ENCODE peak calls at places on chromosome 21, in eight cellular contexts. One of them, this sample, is unnamed.

GRCh38 chr21:33554982-33555344 is 12.1 kb downstream of the SON start:
- DNase-seq in keratinocyte: no peak
- DNase-seq in HepG2: no peak
- DNase-seq in IMR-90: no peak
- DNase-seq in GM23338: no peak
- DNase-seq in astrocyte: no peak
- DNase-seq in GM23248: no peak
- DNase-seq in PC-9: no peak
- DNase-seq in this sample: no peak

GRCh38 chr21:32463889-32464300 is 51.4 kb downstream of the EVA1C start:
- DNase-seq in GM23338: no peak
- DNase-seq in HepG2: peak; percentile 82
- DNase-seq in PC-9: no peak
- DNase-seq in astrocyte: peak; percentile 98
- DNase-seq in keratinocyte: no peak
- DNase-seq in GM23248: peak; percentile 59
- DNase-seq in IMR-90: peak; percentile 94
- DNase-seq in this sample: peak; percentile 94

GRCh38 chr21:37700641-37701202 is 215.5 kb downstream of the KCNJ6 start:
- DNase-seq in astrocyte: peak; percentile 74
- DNase-seq in GM23338: peak; percentile 90
- DNase-seq in keratinocyte: peak; percentile 26
- DNase-seq in IMR-90: peak; percentile 84
- DNase-seq in GM23248: peak; percentile 84
- DNase-seq in PC-9: peak; percentile 53
- DNase-seq in HepG2: peak; percentile 48
- DNase-seq in this sample: peak; percentile 86

GRCh38 chr21:25994758-25995163 is 175.8 kb downstream of the APP start:
- DNase-seq in GM23338: no peak
- DNase-seq in IMR-90: no peak
- DNase-seq in HepG2: no peak
- DNase-seq in keratinocyte: no peak
- DNase-seq in GM23248: no peak
- DNase-seq in PC-9: no peak
- DNase-seq in astrocyte: no peak
- DNase-seq in this sample: no peak

GRCh38 chr21:17513214-17514123 is 626 bp downstream of the CXADR start:
- DNase-seq in GM23338: peak; percentile 52
- DNase-seq in IMR-90: no peak
- DNase-seq in PC-9: no peak
- DNase-seq in keratinocyte: no peak
- DNase-seq in HepG2: peak; percentile 16
- DNase-seq in astrocyte: peak; percentile 50
- DNase-seq in GM23248: peak; percentile 42
- DNase-seq in this sample: peak; percentile 48

GRCh38 chr21:29340228-29340627 is 41.5 kb downstream of the BACH1 start:
- DNase-seq in PC-9: no peak
- DNase-seq in astrocyte: no peak
- DNase-seq in keratinocyte: no peak
- DNase-seq in GM23338: no peak
- DNase-seq in HepG2: no peak
- DNase-seq in GM23248: peak; percentile 26
- DNase-seq in IMR-90: peak; percentile 55
- DNase-seq in this sample: no peak

GRCh38 chr21:42153746-42154145 is 65.2 kb upstream of the ABCG1 start:
- DNase-seq in PC-9: no peak
- DNase-seq in GM23248: no peak
- DNase-seq in astrocyte: no peak
- DNase-seq in GM23338: no peak
- DNase-seq in HepG2: no peak
- DNase-seq in keratinocyte: no peak
- DNase-seq in IMR-90: no peak
- DNase-seq in this sample: peak; percentile 82

GRCh38 chr21:41061701-41062100 is 106.3 kb upstream of the BACE2 start:
- DNase-seq in HepG2: no peak
- DNase-seq in keratinocyte: no peak
- DNase-seq in IMR-90: no peak
- DNase-seq in astrocyte: no peak
- DNase-seq in GM23338: no peak
- DNase-seq in GM23248: no peak
- DNase-seq in PC-9: no peak
- DNase-seq in this sample: no peak

GRCh38 chr21:34971656-34972055 is 77.4 kb downstream of the RUNX1 start:
- DNase-seq in GM23248: no peak
- DNase-seq in IMR-90: no peak
- DNase-seq in HepG2: no peak
- DNase-seq in astrocyte: no peak
- DNase-seq in GM23338: no peak
- DNase-seq in PC-9: no peak
- DNase-seq in keratinocyte: no peak
- DNase-seq in this sample: no peak

GRCh38 chr21:34973685-34974084 is 75.4 kb downstream of the RUNX1 start:
- DNase-seq in PC-9: no peak
- DNase-seq in astrocyte: no peak
- DNase-seq in GM23338: no peak
- DNase-seq in HepG2: no peak
- DNase-seq in GM23248: no peak
- DNase-seq in keratinocyte: no peak
- DNase-seq in IMR-90: no peak
- DNase-seq in this sample: no peak

GRCh38 chr21:34977333-34977732 is 71.8 kb downstream of the RUNX1 start:
- DNase-seq in GM23248: no peak
- DNase-seq in astrocyte: no peak
- DNase-seq in IMR-90: no peak
- DNase-seq in keratinocyte: no peak
- DNase-seq in GM23338: no peak
- DNase-seq in HepG2: no peak
- DNase-seq in PC-9: no peak
- DNase-seq in this sample: no peak

GRCh38 chr21:34970566-34970965 is 78.5 kb downstream of the RUNX1 start:
- DNase-seq in HepG2: no peak
- DNase-seq in astrocyte: no peak
- DNase-seq in IMR-90: no peak
- DNase-seq in GM23338: no peak
- DNase-seq in PC-9: no peak
- DNase-seq in keratinocyte: no peak
- DNase-seq in GM23248: no peak
- DNase-seq in this sample: no peak

GRCh38 chr21:34974162-34974981 is 74.7 kb downstream of the RUNX1 start:
- DNase-seq in PC-9: no peak
- DNase-seq in GM23338: no peak
- DNase-seq in IMR-90: peak; percentile 71
- DNase-seq in keratinocyte: no peak
- DNase-seq in GM23248: no peak
- DNase-seq in HepG2: peak; percentile 46
- DNase-seq in astrocyte: no peak
- DNase-seq in this sample: no peak
- H4K20me1 ChIP-seq in PC-9: no peaks in the 10 kb centered on the region
- H4K20me1 ChIP-seq in GM23338: no peaks in the 10 kb centered on the region
- H4K20me1 ChIP-seq in IMR-90: no peaks in the 10 kb centered on the region
- H4K20me1 ChIP-seq in keratinocyte: no peaks in the 10 kb centered on the region
- H4K20me1 ChIP-seq in GM23248: no peaks in the 10 kb centered on the region
- H4K20me1 ChIP-seq in HepG2: no peaks in the 10 kb centered on the region
- H4K20me1 ChIP-seq in astrocyte: no peaks in the 10 kb centered on the region
- H4K20me1 ChIP-seq in this sample: no peaks in the 10 kb centered on the region

GRCh38 chr21:44846485-44847260 is 26.8 kb downstream of the PTTG1IP start:
- DNase-seq in keratinocyte: no peak
- DNase-seq in PC-9: no peak
- DNase-seq in GM23338: no peak
- DNase-seq in astrocyte: peak; percentile 44
- DNase-seq in IMR-90: peak; percentile 35
- DNase-seq in GM23248: peak; percentile 92
- DNase-seq in HepG2: peak; percentile 48
- DNase-seq in this sample: peak; percentile 98
- H3K4me2 ChIP-seq in keratinocyte: peak overlapping the region; percentile 92
- H3K4me2 ChIP-seq in PC-9: peak overlapping the region; percentile 75
- H3K4me2 ChIP-seq in GM23338: peak overlapping the region; percentile 65
- H3K4me2 ChIP-seq in astrocyte: peak overlapping the region; percentile 84
- H3K4me2 ChIP-seq in IMR-90: no peak overlapping the region
- H3K4me2 ChIP-seq in GM23248: peak overlapping the region; percentile 80
- H3K4me2 ChIP-seq in HepG2: peak overlapping the region; percentile 88
- H3K4me2 ChIP-seq in this sample: peak overlapping the region; percentile 87

GRCh38 chr21:34970126-34970525 is 79.0 kb downstream of the RUNX1 start:
- DNase-seq in HepG2: no peak
- DNase-seq in keratinocyte: no peak
- DNase-seq in PC-9: no peak
- DNase-seq in IMR-90: no peak
- DNase-seq in GM23338: no peak
- DNase-seq in GM23248: peak; percentile 25
- DNase-seq in astrocyte: no peak
- DNase-seq in this sample: no peak

GRCh38 chr21:34968414-34969333 is 80.4 kb downstream of the RUNX1 start:
- DNase-seq in keratinocyte: no peak
- DNase-seq in PC-9: no peak
- DNase-seq in astrocyte: no peak
- DNase-seq in GM23248: no peak
- DNase-seq in GM23338: no peak
- DNase-seq in HepG2: peak; percentile 83
- DNase-seq in IMR-90: no peak
- DNase-seq in this sample: no peak

GRCh38 chr21:34965200-34966174 is 83.6 kb downstream of the RUNX1 start:
- DNase-seq in GM23248: peak; percentile 76
- DNase-seq in PC-9: peak; percentile 64
- DNase-seq in HepG2: peak; percentile 72
- DNase-seq in GM23338: no peak
- DNase-seq in astrocyte: peak; percentile 68
- DNase-seq in IMR-90: peak; percentile 83
- DNase-seq in keratinocyte: no peak
- DNase-seq in this sample: peak; percentile 69

GRCh38 chr21:34969431-34970036 is 79.6 kb downstream of the RUNX1 start:
- DNase-seq in keratinocyte: no peak
- DNase-seq in astrocyte: no peak
- DNase-seq in GM23338: no peak
- DNase-seq in IMR-90: no peak
- DNase-seq in HepG2: no peak
- DNase-seq in PC-9: no peak
- DNase-seq in GM23248: no peak
- DNase-seq in this sample: no peak

DNA sequence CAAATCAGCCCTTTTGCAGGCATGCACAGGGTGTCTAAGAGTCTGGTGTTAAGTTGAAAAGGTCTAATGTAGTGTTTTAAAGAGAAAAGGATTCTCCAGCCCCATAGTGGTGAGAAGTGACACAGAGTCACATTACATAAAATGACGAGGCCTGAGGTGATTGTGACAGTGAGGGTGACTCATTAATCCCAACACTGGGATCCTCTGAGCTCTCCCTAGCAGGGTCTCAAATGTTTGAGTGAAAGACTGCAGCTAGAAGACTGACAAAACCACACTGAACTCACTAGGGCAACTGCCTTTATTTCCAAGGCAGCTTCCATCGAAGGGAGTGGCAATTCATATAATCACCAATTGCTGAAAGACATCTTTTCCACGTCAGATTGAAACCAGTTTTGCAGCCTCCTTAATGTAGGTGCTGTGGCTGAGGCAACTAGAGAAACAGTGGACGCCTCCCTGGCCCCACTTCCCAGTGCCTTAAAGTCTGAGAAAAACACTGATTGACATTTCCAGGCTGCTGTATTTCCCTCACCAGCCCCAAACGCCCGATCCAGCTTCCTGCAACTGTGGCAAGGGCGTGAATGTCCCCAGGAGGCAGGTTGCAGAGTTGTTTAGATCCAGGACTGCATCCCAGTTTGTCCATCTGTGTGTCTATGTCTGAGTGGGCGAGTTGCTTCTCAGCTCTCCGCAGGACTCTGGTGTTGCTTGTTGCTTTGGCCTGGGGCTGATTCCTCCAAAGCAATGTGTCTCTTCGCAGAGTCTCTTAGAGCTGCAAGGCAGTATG is 81.4 kb downstream of the RUNX1 start:
- DNase-seq in GM23248: peak; percentile 42
- DNase-seq in HepG2: peak; percentile 42
- DNase-seq in keratinocyte: no peak
- DNase-seq in PC-9: peak; percentile 87
- DNase-seq in IMR-90: peak; percentile 35
- DNase-seq in GM23338: no peak
- DNase-seq in astrocyte: no peak
- DNase-seq in this sample: no peak
- H4K20me1 ChIP-seq in GM23248: no peaks in the 10 kb centered on the region
- H4K20me1 ChIP-seq in HepG2: no peaks in the 10 kb centered on the region
- H4K20me1 ChIP-seq in keratinocyte: no peaks in the 10 kb centered on the region
- H4K20me1 ChIP-seq in PC-9: no peaks in the 10 kb centered on the region
- H4K20me1 ChIP-seq in IMR-90: no peaks in the 10 kb centered on the region
- H4K20me1 ChIP-seq in GM23338: no peaks in the 10 kb centered on the region
- H4K20me1 ChIP-seq in astrocyte: no peaks in the 10 kb centered on the region
- H4K20me1 ChIP-seq in this sample: peaks cover 8% of the 10 kb centered on the region

GRCh38 chr21:43370091-43370658 is 56.8 kb downstream of the SIK1 start:
- DNase-seq in GM23338: no peak
- DNase-seq in PC-9: no peak
- DNase-seq in HepG2: no peak
- DNase-seq in keratinocyte: no peak
- DNase-seq in astrocyte: peak; percentile 36
- DNase-seq in GM23248: peak; percentile 70
- DNase-seq in IMR-90: peak; percentile 17
- DNase-seq in this sample: no peak
- H3K4me2 ChIP-seq in GM23338: no peak overlapping the region
- H3K4me2 ChIP-seq in PC-9: no peak overlapping the region
- H3K4me2 ChIP-seq in HepG2: no peak overlapping the region
- H3K4me2 ChIP-seq in keratinocyte: peak overlapping the region; percentile 66
- H3K4me2 ChIP-seq in astrocyte: peak overlapping the region; percentile 62
- H3K4me2 ChIP-seq in GM23248: peak overlapping the region; percentile 67
- H3K4me2 ChIP-seq in IMR-90: no peak overlapping the region
- H3K4me2 ChIP-seq in this sample: no peak overlapping the region